ENCODE peak calls at places on chromosomes 2 and 18, in seven cellular contexts. N, X, Y, O, Q, V and H are unnamed samples.

GRCh38 chr18:73283788-73284187 is 416.0 kb upstream of the NETO1 start:
- DNase-seq in X (no peak), Q (peak), V (no peak), Y (peak), N (peak), O (no peak), H (peak)

GRCh38 chr2:36741188-36741587 is 44.7 kb downstream of the VIT start:
- DNase-seq in Q (no peak), O (no peak), Y (no peak), X (no peak), V (no peak), N (no peak), H (no peak)

GRCh38 chr2:37912056-37912455 is 13.0 kb upstream of the RMDN2 start:
- DNase-seq in X (no peak), O (no peak), Y (no peak), Q (no peak), N (peak), V (no peak), H (no peak)

GRCh38 chr2:207184768-207185167 is 19.0 kb upstream of the KLF7 start:
- DNase-seq in Y (no peak), Q (no peak), X (no peak), V (no peak), O (no peak), N (peak), H (no peak)

GRCh38 chr2:170030040-170030439 is 147.9 kb upstream of the MYO3B start:
- DNase-seq in N (no peak), O (no peak), X (no peak), V (no peak), Y (no peak), Q (no peak), H (no peak)

GRCh38 chr2:111522231-111522768 is 361.7 kb downstream of the ANAPC1 start:
- DNase-seq in N (peak), Y (no peak), O (no peak), X (no peak), Q (no peak), V (no peak), H (peak)

GRCh38 chr18:22347624-22348511 is 69.8 kb downstream of the CTAGE1 start:
- DNase-seq in V (peak), Y (peak), O (peak), Q (no peak), X (peak), N (peak), H (peak)

GRCh38 chr2:136246086-136246669 is 128.2 kb upstream of the CXCR4 start:
- DNase-seq in Y (peak), N (peak), V (peak), O (no peak), Q (peak), X (peak), H (peak)

GRCh38 chr2:162824319-162824718 is 14.2 kb downstream of the KCNH7 start:
- DNase-seq in V (no peak), X (no peak), Q (peak), N (no peak), O (no peak), Y (no peak), H (no peak)

GRCh38 chr2:46032996-46033395 is 264.2 kb upstream of the EPAS1 start:
- DNase-seq in Q (peak), V (no peak), N (no peak), O (no peak), X (no peak), Y (no peak), H (no peak)

GRCh38 chr2:170815311-170815710 is 1.4 kb upstream of the GAD1 start:
- DNase-seq in N (no peak), Y (no peak), Q (no peak), V (no peak), O (no peak), X (no peak), H (no peak)

GRCh38 chr2:152407204-152407721 is 72.3 kb downstream of the FMNL2 start:
- DNase-seq in O (peak), Q (peak), Y (peak), X (peak), N (peak), V (peak), H (peak)

GRCh38 chr2:189056200-189057106 is 82.3 kb downstream of the COL3A1 start:
- DNase-seq in N (peak), Q (no peak), Y (no peak), O (no peak), X (no peak), V (no peak), H (no peak)

GRCh38 chr18:77052297-77052645 is 80.3 kb downstream of the MBP start:
- DNase-seq in V (no peak), Q (no peak), N (no peak), X (no peak), Y (no peak), O (no peak), H (no peak)

GRCh38 chr2:226409134-226409533 is 390.5 kb downstream of the IRS1 start:
- DNase-seq in Q (no peak), N (no peak), Y (no peak), V (no peak), O (no peak), X (no peak), H (no peak)

GRCh38 chr2:38158361-38159128 is 82.6 kb upstream of the CYP1B1 start:
- DNase-seq in N (peak), X (no peak), Q (no peak), Y (no peak), O (no peak), V (no peak), H (no peak)

GRCh38 chr2:75100691-75101236 is 98.6 kb downstream of the TACR1 start:
- DNase-seq in Q (no peak), O (no peak), N (no peak), V (no peak), Y (no peak), X (no peak), H (no peak)

GRCh38 chr18:813405-814071 is 1.5 kb upstream of the YES1 start:
- DNase-seq in Y (no peak), X (no peak), N (no peak), Q (peak), O (no peak), V (no peak), H (no peak)

GRCh38 chr2:124049136-124049535 is 24.0 kb downstream of the CNTNAP5 start:
- DNase-seq in Q (no peak), N (no peak), V (no peak), Y (no peak), X (no peak), O (no peak), H (no peak)

GRCh38 chr2:124046332-124046731 is 21.2 kb downstream of the CNTNAP5 start:
- DNase-seq in V (no peak), Y (no peak), O (no peak), X (peak), Q (no peak), N (no peak), H (no peak)

GRCh38 chr2:124048102-124048501 is 23.0 kb downstream of the CNTNAP5 start:
- DNase-seq in Q (no peak), O (no peak), V (no peak), N (no peak), X (no peak), Y (no peak), H (no peak)

GRCh38 chr2:124048664-124049063 is 23.6 kb downstream of the CNTNAP5 start:
- DNase-seq in Y (no peak), X (no peak), O (no peak), Q (no peak), N (no peak), V (no peak), H (no peak)

GRCh38 chr2:124045906-124046305 is 20.8 kb downstream of the CNTNAP5 start:
- DNase-seq in N (no peak), X (no peak), O (no peak), V (no peak), Y (no peak), Q (no peak), H (no peak)
- H3K23ac ChIP-seq in N (no peak), X (no peak), O (no peak), V (no peak), Y (no peak), Q (no peak), H (no peak)

GRCh38 chr18:31230495-31230894 is 67.8 kb upstream of the DSC1 start:
- DNase-seq in X (no peak), V (no peak), N (peak), O (no peak), Q (peak), Y (no peak), H (peak)

GRCh38 chr18:31229829-31230228 is 67.2 kb upstream of the DSC1 start:
- DNase-seq in O (no peak), Q (no peak), X (no peak), Y (no peak), N (no peak), V (no peak), H (no peak)

GRCh38 chr18:31227497-31228229 is 65.0 kb upstream of the DSC1 start:
- DNase-seq in Y (no peak), X (no peak), O (no peak), V (no peak), Q (no peak), N (no peak), H (no peak)

GRCh38 chr18:31223371-31223770 is 60.7 kb upstream of the DSC1 start:
- DNase-seq in N (no peak), V (no peak), Y (no peak), O (no peak), X (no peak), Q (no peak), H (no peak)

GRCh38 chr18:31225668-31226067 is 63.0 kb upstream of the DSC1 start:
- DNase-seq in Q (peak), N (peak), Y (peak), X (peak), O (peak), V (no peak), H (peak)
- H2AK5ac ChIP-seq in Q (no peak), N (no peak), Y (no peak), X (no peak), O (no peak), V (no peak), H (no peak)

GRCh38 chr2:216538538-216538937 is 39.9 kb downstream of the RPL37A start:
- DNase-seq in X (no peak), V (no peak), Q (no peak), O (no peak), Y (no peak), N (no peak), H (no peak)

GRCh38 chr2:216539120-216539519 is 40.5 kb downstream of the RPL37A start:
- DNase-seq in X (no peak), N (no peak), V (no peak), Q (no peak), Y (no peak), O (no peak), H (no peak)

GRCh38 chr2:216536725-216537124 is 38.1 kb downstream of the RPL37A start:
- DNase-seq in X (no peak), V (no peak), Y (no peak), O (no peak), N (peak), Q (no peak), H (peak)

GRCh38 chr2:216535454-216535995 is 36.9 kb downstream of the RPL37A start:
- DNase-seq in V (no peak), X (no peak), Y (no peak), N (peak), O (no peak), Q (peak), H (peak)

DNA sequence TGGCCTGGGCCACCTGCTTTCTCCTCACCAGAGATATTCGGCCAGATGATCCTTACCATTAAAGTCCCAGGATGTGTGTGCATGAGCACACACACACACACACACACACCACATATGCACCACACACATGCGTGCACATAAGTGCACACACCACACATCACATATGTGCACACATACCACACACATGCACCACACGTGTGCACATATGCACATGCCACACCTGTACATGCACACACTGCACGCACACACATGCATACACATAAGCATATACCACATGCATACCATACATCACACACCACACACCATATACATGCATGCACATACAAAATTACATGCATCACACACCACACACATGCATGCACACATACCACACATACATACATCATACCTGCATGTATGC is 38.7 kb downstream of the RPL37A start:
- DNase-seq in N (no peak), Q (no peak), Y (no peak), V (no peak), O (no peak), X (no peak), H (no peak)
- H2BK120ac ChIP-seq in N (peak), Q (no peak), Y (no peak), V (no peak), O (no peak), X (no peak), H (no peak)

GRCh38 chr2:181998045-181998444 is 12.4 kb downstream of the PPP1R1C start:
- DNase-seq in N (no peak), O (no peak), Q (no peak), X (no peak), V (no peak), Y (no peak), H (no peak)

GRCh38 chr2:182004945-182005344 is 19.3 kb downstream of the PPP1R1C start:
- DNase-seq in V (no peak), X (no peak), Y (no peak), Q (peak), O (no peak), N (no peak), H (no peak)

GRCh38 chr2:181999255-181999654 is 13.6 kb downstream of the PPP1R1C start:
- DNase-seq in N (no peak), Y (no peak), V (no peak), O (no peak), X (no peak), Q (no peak), H (no peak)

DNA sequence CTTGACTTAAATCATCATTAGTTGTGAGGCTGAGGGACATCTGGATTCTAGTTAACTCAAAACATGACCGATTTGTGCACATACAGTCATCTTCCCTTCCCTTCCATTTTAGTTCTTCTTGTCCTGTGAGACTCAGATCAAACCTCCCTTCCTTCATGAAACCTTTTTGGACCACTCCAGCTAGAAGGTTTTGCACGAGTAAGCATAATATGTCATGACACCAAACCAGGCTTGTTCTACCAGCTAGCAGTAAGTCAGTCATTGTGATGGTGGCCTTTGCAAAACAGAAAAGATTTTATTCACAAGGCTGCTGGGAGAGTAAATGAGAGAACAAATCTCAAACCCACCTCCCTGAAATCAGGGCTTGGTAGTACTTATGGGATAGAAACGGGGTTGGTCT is 14.3 kb downstream of the PPP1R1C start:
- DNase-seq in O (no peak), Y (no peak), Q (no peak), V (no peak), N (no peak), X (no peak), H (no peak)
- H3K23ac ChIP-seq in O (no peak), Y (no peak), Q (no peak), V (no peak), N (no peak), X (no peak), H (no peak)